ENCODE peak calls at places on chromosomes 1 and 21, in nine cellular contexts. T is right cardiac atrium, E is PC-9, U is SJSA1, M is mesendoderm, G is retinal pigment epithelial cell, F is dorsolateral prefrontal cortex, N is tibial artery, Y is tibial nerve. A is an unnamed sample.

GRCh38 chr1:3393024-3393986 is 61.2 kb upstream of the ARHGEF16 start:
- DNase-seq in U (no peak), G (peak), F (no peak), E (no peak), N (no peak), M (peak), Y (no peak), T (peak), A (no peak)

GRCh38 chr1:241325441-241325840 is 31.6 kb downstream of the RGS7 start:
- DNase-seq in Y (no peak), N (no peak), T (no peak), G (no peak), F (no peak), U (no peak), E (no peak), M (no peak), A (no peak)

GRCh38 chr1:41444246-41444645 is 40.2 kb downstream of the EDN2 start:
- DNase-seq in Y (no peak), M (no peak), E (no peak), T (no peak), N (no peak), U (no peak), G (no peak), F (no peak), A (no peak)

GRCh38 chr1:184056921-184057496 is 5.5 kb downstream of the TSEN15 start:
- DNase-seq in E (peak), G (no peak), Y (no peak), T (no peak), M (peak), N (no peak), U (peak), F (no peak), A (no peak)

GRCh38 chr1:224703702-224704408 is 87.7 kb downstream of the CNIH3 start:
- DNase-seq in M (no peak), E (no peak), U (no peak), G (no peak), F (no peak), T (no peak), Y (no peak), N (no peak), A (no peak)

GRCh38 chr1:52164604-52165003 is 22.7 kb downstream of the ZFYVE9 start:
- DNase-seq in F (no peak), T (no peak), N (no peak), G (no peak), Y (no peak), E (no peak), U (no peak), M (no peak), A (no peak)

GRCh38 chr1:240906477-240906876 is 294.5 kb upstream of the GREM2 start:
- DNase-seq in N (no peak), Y (no peak), T (peak), G (peak), E (no peak), M (no peak), U (no peak), F (no peak), A (no peak)

GRCh38 chr1:177914603-177915002 is 55.3 kb downstream of the SEC16B start:
- DNase-seq in N (no peak), M (no peak), F (no peak), G (no peak), Y (no peak), U (no peak), E (no peak), T (no peak), A (no peak)

GRCh38 chr1:60746278-60746761 is 336.0 kb upstream of the NFIA start:
- DNase-seq in F (no peak), E (no peak), M (no peak), Y (no peak), G (no peak), T (peak), N (no peak), U (no peak), A (no peak)

GRCh38 chr1:160459056-160459455 is 58.7 kb downstream of the VANGL2 start:
- DNase-seq in N (no peak), T (no peak), E (no peak), F (no peak), U (peak), Y (no peak), M (peak), G (no peak), A (no peak)

GRCh38 chr21:43307677-43308070 is 119.3 kb downstream of the SIK1 start:
- DNase-seq in Y (no peak), N (no peak), T (no peak), G (no peak), M (no peak), F (no peak), U (no peak), E (no peak), A (no peak)

GRCh38 chr1:24770891-24771290 is 25.6 kb downstream of the CLIC4 start:
- DNase-seq in F (no peak), U (peak), Y (no peak), M (no peak), N (no peak), T (no peak), G (no peak), E (no peak), A (no peak)

GRCh38 chr1:63873751-63874150 is 99.9 kb downstream of the ROR1 start:
- DNase-seq in G (no peak), F (no peak), T (no peak), M (no peak), N (no peak), E (peak), U (peak), Y (no peak), A (no peak)

GRCh38 chr1:19310720-19311502 is 1.0 kb downstream of the AKR7A2 start:
- DNase-seq in G (no peak), Y (no peak), T (no peak), F (peak), E (no peak), M (no peak), N (no peak), U (no peak), A (no peak)

GRCh38 chr1:59945790-59946189 is 19.2 kb upstream of the CYP2J2 start:
- DNase-seq in N (no peak), T (no peak), Y (no peak), E (no peak), G (no peak), F (no peak), M (no peak), U (no peak), A (no peak)

GRCh38 chr1:96365076-96365475 is 356.5 kb upstream of the PTBP2 start:
- DNase-seq in U (peak), Y (no peak), N (no peak), G (no peak), M (no peak), T (no peak), E (no peak), F (no peak), A (no peak)

GRCh38 chr1:243264718-243265117 is 8.9 kb downstream of the SDCCAG8 start:
- DNase-seq in T (no peak), E (no peak), U (no peak), Y (no peak), N (no peak), M (peak), G (no peak), F (no peak), A (no peak)

GRCh38 chr1:188825471-188825870 is 1652.2 kb downstream of the BRINP3 start:
- DNase-seq in U (no peak), Y (no peak), M (no peak), N (no peak), T (no peak), E (no peak), G (no peak), F (no peak), A (no peak)

GRCh38 chr1:119779869-119780356 is 11.2 kb upstream of the HMGCS2 start:
- DNase-seq in Y (peak), E (peak), U (peak), N (no peak), M (peak), G (no peak), T (peak), F (no peak), A (no peak)

GRCh38 chr1:219876798-219877209 is 51.6 kb downstream of the SLC30A10 start:
- DNase-seq in Y (no peak), T (no peak), G (no peak), E (no peak), M (no peak), F (no peak), N (no peak), U (no peak), A (no peak)

GRCh38 chr1:177969109-177969508 is 749 bp downstream of the SEC16B start:
- DNase-seq in N (no peak), G (no peak), Y (peak), U (no peak), F (no peak), E (no peak), M (no peak), T (no peak), A (no peak)

GRCh38 chr1:20486457-20487235 is 636 bp upstream of the CAMK2N1 start:
- DNase-seq in F (peak), N (peak), T (peak), E (peak), G (no peak), M (peak), Y (no peak), U (peak), A (no peak)

GRCh38 chr21:41769521-41769920 is 2.7 kb upstream of the RIPK4 start:
- DNase-seq in Y (no peak), M (no peak), T (no peak), E (no peak), F (no peak), G (no peak), N (no peak), U (no peak), A (no peak)
- H3K4me3 ChIP-seq in Y (no peak), M (no peak), T (no peak), E (peak), F (no peak), G (no peak), N (no peak), U (no peak), A (no peak)

DNA sequence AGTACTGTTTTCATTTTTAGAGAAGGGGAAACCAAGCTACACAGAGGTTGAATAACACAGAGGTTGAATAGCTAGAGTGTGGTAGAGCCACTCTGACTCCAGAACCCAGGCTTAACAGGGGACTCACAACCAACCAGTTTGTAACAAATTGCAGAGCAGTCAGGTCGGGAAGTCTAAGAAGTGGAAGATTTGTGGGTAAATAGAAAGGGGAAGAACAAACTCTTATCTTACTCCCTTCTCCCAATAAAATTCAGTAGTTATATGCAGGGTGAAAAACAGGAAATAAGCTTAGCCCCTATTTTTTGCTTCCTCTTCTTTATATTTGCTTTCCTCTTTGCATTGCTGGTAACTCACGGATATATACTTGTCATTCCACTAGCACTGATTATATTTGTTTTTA is 23.2 kb downstream of the CDC42 start:
- DNase-seq in E (no peak), F (no peak), N (no peak), U (no peak), Y (no peak), M (no peak), G (no peak), T (no peak), A (no peak)
- H3K4me3 ChIP-seq in E (no peak), F (no peak), N (no peak), U (no peak), Y (no peak), M (no peak), G (no peak), T (no peak), A (no peak)

GRCh38 chr1:209815495-209815894 is 9.6 kb upstream of the IRF6 start:
- DNase-seq in F (no peak), G (no peak), M (no peak), Y (no peak), E (no peak), N (no peak), U (no peak), T (no peak), A (no peak)
- H3K4me3 ChIP-seq in F (no peak), G (no peak), M (no peak), Y (no peak), E (no peak), N (no peak), U (no peak), T (no peak), A (no peak)

GRCh38 chr1:195946500-195946899 is 661.7 kb downstream of the KCNT2 start:
- DNase-seq in T (no peak), N (no peak), G (no peak), M (no peak), Y (no peak), F (no peak), U (no peak), E (no peak), A (no peak)

GRCh38 chr1:195954848-195955247 is 653.4 kb downstream of the KCNT2 start:
- DNase-seq in G (no peak), T (peak), U (no peak), F (no peak), N (no peak), E (no peak), M (no peak), Y (no peak), A (no peak)

GRCh38 chr1:195956845-195957244 is 651.4 kb downstream of the KCNT2 start:
- DNase-seq in F (no peak), Y (no peak), T (no peak), N (no peak), E (no peak), G (no peak), M (no peak), U (no peak), A (no peak)

GRCh38 chr1:195948123-195948895 is 659.9 kb downstream of the KCNT2 start:
- DNase-seq in E (no peak), N (no peak), F (no peak), G (no peak), Y (no peak), M (no peak), U (no peak), T (no peak), A (no peak)

DNA sequence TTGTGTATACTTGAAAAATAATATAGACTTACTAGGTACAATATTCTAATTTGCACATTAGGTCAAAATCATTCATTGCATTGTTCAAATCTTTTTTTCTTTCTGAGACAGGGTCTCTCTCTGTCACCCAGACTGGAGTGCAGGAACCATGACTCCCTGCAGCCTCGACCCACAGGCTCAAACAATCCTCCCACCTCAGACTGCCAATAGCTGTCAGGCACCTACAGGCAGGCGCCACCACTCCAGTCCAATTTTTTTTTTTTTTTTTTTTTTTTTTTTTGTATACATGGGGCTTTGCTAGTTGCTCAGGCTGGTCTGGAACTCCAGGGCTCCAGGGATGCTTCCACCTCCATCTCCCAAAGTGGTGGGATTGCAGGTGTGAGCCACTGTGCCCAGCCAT is 656.9 kb downstream of the KCNT2 start:
- DNase-seq in N (no peak), T (no peak), U (no peak), Y (no peak), M (peak), E (no peak), F (no peak), G (no peak), A (no peak)
- H3K4me3 ChIP-seq in N (no peak), T (no peak), U (no peak), Y (no peak), M (no peak), E (no peak), F (no peak), G (no peak), A (no peak)

DNA sequence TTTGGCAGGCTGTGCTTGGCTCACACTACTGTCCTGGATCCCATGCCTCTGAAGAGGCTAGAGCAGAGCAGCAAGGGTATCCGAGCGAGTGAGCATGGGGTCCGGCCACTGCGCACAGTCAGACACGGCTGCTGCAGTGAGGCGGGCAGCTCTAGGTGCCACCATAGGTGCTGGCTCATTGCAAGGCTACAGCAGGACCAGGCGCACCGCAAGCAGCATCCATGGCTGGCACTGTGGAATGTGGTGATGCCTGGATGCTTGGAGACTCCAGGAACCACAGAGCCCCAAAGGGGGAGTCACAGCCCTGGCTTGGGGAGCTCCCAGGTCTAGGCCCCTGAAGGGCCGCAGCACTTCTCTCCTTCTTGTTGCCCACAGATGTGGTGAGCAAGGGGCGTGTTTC is 47.2 kb downstream of the ATP6V1G3 start:
- DNase-seq in U (no peak), M (no peak), G (no peak), Y (no peak), E (no peak), N (no peak), F (no peak), T (no peak), A (no peak)
- H3K4me3 ChIP-seq in U (no peak), M (no peak), G (no peak), Y (no peak), E (no peak), N (no peak), F (no peak), T (no peak), A (no peak)

GRCh38 chr1:6418668-6419396 is 887 bp downstream of the HES2 start:
- DNase-seq in G (no peak), E (no peak), M (peak), N (no peak), T (no peak), Y (no peak), F (no peak), U (no peak), A (no peak)

GRCh38 chr1:6419803-6420593 is at the start of gene HES2:
- DNase-seq in N (no peak), U (no peak), G (no peak), Y (no peak), E (peak), T (peak), M (peak), F (no peak), A (no peak)

GRCh38 chr1:6420594-6421042 is 899 bp upstream of the HES2 start:
- DNase-seq in E (no peak), T (peak), U (no peak), N (no peak), Y (no peak), M (no peak), F (no peak), G (no peak), A (no peak)

GRCh38 chr1:6417961-6418667 is 1.6 kb downstream of the HES2 start:
- DNase-seq in Y (no peak), U (no peak), E (no peak), T (no peak), G (no peak), F (no peak), M (no peak), N (no peak), A (no peak)

GRCh38 chr1:6419397-6419802 is 319 bp downstream of the HES2 start:
- DNase-seq in E (no peak), N (no peak), T (no peak), M (peak), F (no peak), G (no peak), Y (no peak), U (no peak), A (no peak)
- H3K4me3 ChIP-seq in E (peak), N (peak), T (peak), M (no peak), F (peak), G (peak), Y (peak), U (no peak), A (peak)

DNA sequence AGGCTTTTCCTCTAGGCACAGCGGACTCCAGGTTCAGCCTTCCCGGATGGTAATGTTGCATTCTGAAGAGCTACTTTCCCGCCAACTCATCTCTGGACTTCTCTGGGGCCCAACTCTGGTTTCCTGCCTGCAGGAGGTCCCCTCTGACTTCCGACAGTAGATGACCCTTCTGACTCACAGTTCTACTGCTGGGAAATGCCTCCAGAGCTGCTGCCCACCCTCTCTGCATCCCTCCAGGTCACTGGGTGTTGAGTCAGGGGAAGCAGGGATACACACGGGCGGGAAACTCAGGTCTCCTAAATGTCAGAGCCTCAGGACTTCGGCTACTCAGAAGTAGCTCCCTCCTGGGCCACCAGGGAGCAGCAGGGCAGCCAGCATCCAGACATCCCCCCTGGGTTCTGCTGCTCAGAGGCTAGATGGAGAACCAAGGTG is 2.1 kb upstream of the KIF21B start:
- DNase-seq in Y (no peak), E (no peak), U (peak), M (peak), N (no peak), T (peak), G (no peak), F (no peak), A (peak)
- H3K4me3 ChIP-seq in Y (no peak), E (no peak), U (no peak), M (no peak), N (no peak), T (no peak), G (no peak), F (no peak), A (no peak)